ENCODE peak calls at places on chromosomes 16 and 17, in four cellular contexts. One of them, this sample, is unnamed.

GRCh38 chr17:3556239-3556904 is 1.2 kb downstream of the TRPV3 start:
- DNase-seq in tibial nerve: no peak
- DNase-seq in body of pancreas: no peak
- DNase-seq in ovary: no peak
- DNase-seq in this sample: no peak

GRCh38 chr17:76140661-76141211 is 309 bp downstream of the FOXJ1 start:
- DNase-seq in body of pancreas: no peak
- DNase-seq in tibial nerve: no peak
- DNase-seq in ovary: no peak
- DNase-seq in this sample: no peak

GRCh38 chr17:68195667-68196393 is 52.0 kb upstream of the AMZ2 start:
- DNase-seq in body of pancreas: no peak
- DNase-seq in tibial nerve: no peak
- DNase-seq in ovary: peak; percentile 38
- DNase-seq in this sample: no peak

GRCh38 chr17:14622622-14623101 is 321.8 kb downstream of the HS3ST3B1 start:
- DNase-seq in tibial nerve: no peak
- DNase-seq in body of pancreas: no peak
- DNase-seq in ovary: no peak
- DNase-seq in this sample: no peak

GRCh38 chr17:488993-489757 is 136.6 kb upstream of the RPH3AL start:
- DNase-seq in body of pancreas: no peak
- DNase-seq in tibial nerve: no peak
- DNase-seq in ovary: peak; percentile 46
- DNase-seq in this sample: no peak

GRCh38 chr17:79082311-79083190 is 7.9 kb downstream of the ENGASE start:
- DNase-seq in ovary: peak; percentile 53
- DNase-seq in body of pancreas: peak; percentile 51
- DNase-seq in tibial nerve: no peak
- DNase-seq in this sample: no peak

GRCh38 chr16:78284957-78285434 is 185.5 kb downstream of the WWOX start:
- DNase-seq in body of pancreas: no peak
- DNase-seq in tibial nerve: no peak
- DNase-seq in ovary: no peak
- DNase-seq in this sample: no peak

GRCh38 chr17:11981862-11982261 is 15.4 kb downstream of the ZNF18 start:
- DNase-seq in tibial nerve: no peak
- DNase-seq in body of pancreas: no peak
- DNase-seq in ovary: no peak
- DNase-seq in this sample: no peak

GRCh38 chr17:79659376-79659775 is 48.5 kb upstream of the RBFOX3 start:
- DNase-seq in tibial nerve: no peak
- DNase-seq in body of pancreas: no peak
- DNase-seq in ovary: no peak
- DNase-seq in this sample: no peak

GRCh38 chr17:7064248-7064647 is 15.8 kb downstream of the CLEC10A start:
- DNase-seq in tibial nerve: no peak
- DNase-seq in body of pancreas: no peak
- DNase-seq in ovary: no peak
- DNase-seq in this sample: no peak

GRCh38 chr16:24524855-24525652 is 14.3 kb upstream of the RBBP6 start:
- DNase-seq in body of pancreas: no peak
- DNase-seq in tibial nerve: no peak
- DNase-seq in ovary: no peak
- DNase-seq in this sample: no peak

GRCh38 chr16:61237804-61238485 is 798.3 kb downstream of the CDH8 start:
- DNase-seq in tibial nerve: no peak
- DNase-seq in body of pancreas: no peak
- DNase-seq in ovary: no peak
- DNase-seq in this sample: no peak

GRCh38 chr16:30741461-30741914 is 6.7 kb upstream of the PHKG2 start:
- DNase-seq in body of pancreas: peak; percentile 53
- DNase-seq in ovary: no peak
- DNase-seq in tibial nerve: no peak
- DNase-seq in this sample: peak; percentile 75

GRCh38 chr17:35345926-35346771 is 27.3 kb downstream of the SLFN11 start:
- DNase-seq in tibial nerve: peak; percentile 31
- DNase-seq in body of pancreas: peak; percentile 40
- DNase-seq in ovary: peak; percentile 47
- DNase-seq in this sample: peak; percentile 67

GRCh38 chr17:56777859-56778258 is 55.9 kb downstream of the C17orf67 start:
- DNase-seq in tibial nerve: no peak
- DNase-seq in body of pancreas: no peak
- DNase-seq in ovary: no peak
- DNase-seq in this sample: no peak

GRCh38 chr17:14143678-14144077 is 74.4 kb downstream of the COX10 start:
- DNase-seq in body of pancreas: peak; percentile 70
- DNase-seq in ovary: no peak
- DNase-seq in tibial nerve: no peak
- DNase-seq in this sample: no peak

GRCh38 chr16:586645-587590 is 2.9 kb upstream of the RAB40C start:
- DNase-seq in tibial nerve: no peak
- DNase-seq in ovary: peak; percentile 59
- DNase-seq in body of pancreas: peak; percentile 74
- DNase-seq in this sample: no peak
- TF ChIP-seq POLR2A in tibial nerve: no peak
- TF ChIP-seq POLR2A in ovary: no peak
- TF ChIP-seq POLR2A in body of pancreas: no peak
- TF ChIP-seq POLR2A in this sample: no peak

GRCh38 chr16:72401079-72401361 is 229.1 kb upstream of the PMFBP1 start:
- DNase-seq in body of pancreas: no peak
- DNase-seq in tibial nerve: no peak
- DNase-seq in ovary: no peak
- DNase-seq in this sample: no peak
- TF ChIP-seq CTCF in body of pancreas: no peak
- TF ChIP-seq CTCF in tibial nerve: no peak
- TF ChIP-seq CTCF in ovary: no peak
- TF ChIP-seq CTCF in this sample: no peak

GRCh38 chr17:38572292-38572664 is 33.5 kb downstream of the SRCIN1 start:
- DNase-seq in ovary: no peak
- DNase-seq in tibial nerve: no peak
- DNase-seq in body of pancreas: no peak
- DNase-seq in this sample: no peak
- H3K4me3 ChIP-seq in ovary: peak overlapping the region; percentile 22
- H3K4me3 ChIP-seq in tibial nerve: no peak overlapping the region
- H3K4me3 ChIP-seq in body of pancreas: no peak overlapping the region
- H3K4me3 ChIP-seq in this sample: no peak overlapping the region

GRCh38 chr16:53099318-53100130 is 44.7 kb downstream of the CHD9 start:
- DNase-seq in body of pancreas: peak; percentile 98
- DNase-seq in tibial nerve: peak; percentile 70
- DNase-seq in ovary: peak; percentile 92
- DNase-seq in this sample: peak; percentile 89
- TF ChIP-seq POLR2A in body of pancreas: peak; percentile 76
- TF ChIP-seq POLR2A in tibial nerve: no peak
- TF ChIP-seq POLR2A in ovary: no peak
- TF ChIP-seq POLR2A in this sample: no peak